ENCODE peak calls at places on chromosome 19, in ten cellular contexts. U, S, D, P, T, A, N, C, W and L are unnamed samples.

GRCh38 chr19:50025794-50026549 is at the start of gene ZNF473:
- DNase-seq in W (peak; percentile 98), C (peak; percentile 93), P (peak; percentile 97), A (no peak), U (peak; percentile 94), D (peak; percentile 95), S (peak; percentile 94), N (peak; percentile 96), T (peak; percentile 89), L (peak; percentile 98)

GRCh38 chr19:43624933-43625332 is 5.5 kb upstream of the ZNF428 start:
- DNase-seq in W (peak; percentile 83), D (peak; percentile 77), C (no peak), U (peak; percentile 34), S (peak; percentile 8), T (no peak), P (peak; percentile 66), N (peak; percentile 89), A (no peak), L (peak; percentile 82)

GRCh38 chr19:13843104-13843921 is 33.6 kb upstream of the NANOS3 start:
- DNase-seq in P (peak; percentile 77), T (no peak), A (no peak), D (no peak), U (peak; percentile 72), C (peak; percentile 84), S (peak; percentile 47), W (peak; percentile 80), N (no peak), L (peak; percentile 94)

GRCh38 chr19:4199699-4200293 is 17.3 kb downstream of the ANKRD24 start:
- DNase-seq in A (no peak), T (no peak), P (no peak), U (no peak), C (no peak), N (no peak), S (no peak), W (peak; percentile 29), D (no peak), L (no peak)

GRCh38 chr19:46840157-46840942 is 10.3 kb downstream of the AP2S1 start:
- DNase-seq in U (peak; percentile 64), C (no peak), P (peak; percentile 55), S (peak; percentile 70), T (no peak), D (peak; percentile 49), W (peak; percentile 84), A (peak; percentile 71), N (peak; percentile 57), L (no peak)

GRCh38 chr19:15779756-15780476 is 7.5 kb upstream of the OR10H5 start:
- DNase-seq in A (no peak), U (peak; percentile 80), T (no peak), S (no peak), W (peak; percentile 95), C (peak; percentile 60), P (peak; percentile 23), N (no peak), D (no peak), L (peak; percentile 88)

GRCh38 chr19:29775575-29775900 is 36.3 kb upstream of the CCNE1 start:
- DNase-seq in N (no peak), W (no peak), S (no peak), A (no peak), D (no peak), T (no peak), U (no peak), C (no peak), P (no peak), L (no peak)

GRCh38 chr19:10102787-10103236 is 334 bp upstream of the ANGPTL6 start:
- DNase-seq in T (no peak), D (no peak), W (peak; percentile 22), C (no peak), N (no peak), S (no peak), A (no peak), P (no peak), U (no peak), L (peak; percentile 41)

GRCh38 chr19:2478756-2479555 is 3.0 kb downstream of the GADD45B start:
- DNase-seq in C (peak; percentile 90), A (no peak), P (peak; percentile 86), T (no peak), U (peak; percentile 87), W (peak; percentile 96), D (peak; percentile 67), N (peak; percentile 88), S (peak; percentile 76), L (peak; percentile 95)

GRCh38 chr19:13842294-13843103 is 34.4 kb upstream of the NANOS3 start:
- DNase-seq in N (peak; percentile 71), T (no peak), U (peak; percentile 86), W (peak; percentile 96), S (peak; percentile 65), A (no peak), D (peak; percentile 77), P (peak; percentile 88), C (peak; percentile 89), L (peak; percentile 97)

GRCh38 chr19:14715841-14716240 is 26.0 kb downstream of the ZNF333 start:
- DNase-seq in W (no peak), N (no peak), D (no peak), T (no peak), S (no peak), A (no peak), C (no peak), U (no peak), P (no peak), L (no peak)

GRCh38 chr19:4268816-4269430 is 10.1 kb upstream of the SHD start:
- DNase-seq in P (no peak), U (no peak), A (no peak), W (no peak), T (no peak), D (no peak), C (no peak), N (no peak), S (no peak), L (no peak)

GRCh38 chr19:11226716-11227166 is 12.7 kb upstream of the ANGPTL8 start:
- DNase-seq in W (peak; percentile 9), A (no peak), D (no peak), P (no peak), S (no peak), U (no peak), T (no peak), C (no peak), N (no peak), L (no peak)

GRCh38 chr19:40713939-40714338 is 2.7 kb downstream of the COQ8B start:
- DNase-seq in S (no peak), P (no peak), T (no peak), C (no peak), A (no peak), D (no peak), U (no peak), W (no peak), N (no peak), L (no peak)
- H3K4me3 ChIP-seq in S (no peak overlapping the region), P (peak overlapping the region; percentile 75), T (peak overlapping the region; percentile 70), C (peak overlapping the region; percentile 86), A (no peak overlapping the region), D (peak overlapping the region; percentile 99), U (no peak overlapping the region), W (peak overlapping the region; percentile 89), N (peak overlapping the region; percentile 78), L (no peak overlapping the region)

DNA sequence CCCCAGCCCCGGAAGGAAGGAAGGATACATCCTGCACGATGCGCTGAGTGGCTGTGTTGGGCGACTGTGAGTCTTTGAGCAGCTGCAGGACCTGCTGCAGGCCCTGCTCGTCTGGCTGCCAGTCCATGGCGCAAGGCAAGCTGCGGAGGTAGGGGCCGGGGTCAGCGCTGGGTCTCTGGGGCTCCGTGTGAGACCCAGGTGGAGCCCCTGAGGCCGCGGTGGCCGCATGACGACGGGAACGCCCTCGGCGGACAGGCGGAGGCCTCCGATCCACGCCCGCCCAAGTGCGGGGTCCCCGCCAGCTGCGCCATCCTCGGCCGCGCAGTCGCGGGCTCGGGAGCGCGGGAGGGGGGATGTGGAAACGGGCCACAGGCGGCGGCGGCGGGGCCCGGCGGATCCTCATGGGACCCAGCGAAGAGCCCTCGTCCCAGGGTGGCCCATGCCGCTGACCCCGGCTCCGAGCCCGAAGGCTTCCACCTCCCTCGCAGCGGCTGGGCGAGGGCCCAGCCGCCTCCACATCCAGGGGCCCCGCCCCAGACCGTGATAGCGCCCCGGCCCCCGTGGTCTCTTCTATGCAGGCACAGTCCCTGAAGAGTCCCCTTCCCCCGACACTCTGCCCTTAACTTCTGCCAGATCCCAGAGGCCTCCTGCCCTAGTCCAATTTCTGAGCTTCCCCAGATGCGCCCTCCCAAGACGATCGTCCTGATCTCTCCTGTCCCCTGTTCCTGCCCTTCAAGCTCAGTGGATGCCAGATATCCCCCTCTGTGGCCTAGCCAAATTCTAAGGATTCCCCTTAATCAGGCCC is 2.7 kb downstream of the TNPO2 start:
- DNase-seq in U (peak; percentile 28), P (no peak), C (no peak), T (no peak), D (no peak), N (no peak), W (peak; percentile 78), S (no peak), A (no peak), L (no peak)
- H3K27ac ChIP-seq in U (peak overlapping the region; percentile 90), P (peak overlapping the region; percentile 98), C (peak overlapping the region; percentile 95), T (peak overlapping the region; percentile 78), D (peak overlapping the region; percentile 60), N (peak overlapping the region; percentile 73), W (peak overlapping the region; percentile 97), S (peak overlapping the region; percentile 85), A (peak overlapping the region; percentile 97), L (peak overlapping the region; percentile 47)

DNA sequence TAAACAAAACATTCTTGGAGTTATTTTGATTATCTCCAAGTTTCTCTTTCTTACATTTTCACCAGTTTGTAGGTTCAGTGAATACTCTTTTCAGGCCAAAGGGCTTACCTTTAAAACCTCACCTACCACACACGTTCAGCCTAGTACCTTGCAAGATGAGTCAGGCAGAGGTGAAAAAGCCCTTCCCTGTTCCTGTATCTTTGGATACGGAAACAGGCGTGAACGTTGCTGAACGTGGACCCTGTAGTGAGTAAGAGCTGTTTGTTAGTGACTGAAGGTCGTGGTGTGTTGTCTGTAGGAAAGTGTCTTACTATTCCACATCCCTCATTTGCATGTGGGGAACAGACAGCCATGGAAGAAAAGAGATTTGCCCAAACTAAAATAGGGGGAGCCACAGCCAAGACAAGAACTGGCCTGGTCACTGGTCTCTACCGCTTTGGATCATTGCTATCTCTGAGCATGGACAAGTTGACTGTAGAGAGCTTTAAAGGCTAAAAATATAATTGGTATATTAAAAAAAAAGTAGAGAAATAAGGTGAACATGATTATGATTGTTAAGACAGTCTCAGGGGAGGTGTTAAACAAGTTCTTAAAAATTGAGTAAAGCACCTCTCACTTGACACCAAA is 3.5 kb downstream of the CEBPG start:
- DNase-seq in P (no peak), A (no peak), W (no peak), C (no peak), N (no peak), S (no peak), U (no peak), T (no peak), D (no peak), L (no peak)
- H3K4me3 ChIP-seq in P (no peak overlapping the region), A (no peak overlapping the region), W (no peak overlapping the region), C (no peak overlapping the region), N (no peak overlapping the region), S (no peak overlapping the region), U (no peak overlapping the region), T (no peak overlapping the region), D (no peak overlapping the region), L (no peak overlapping the region)

DNA sequence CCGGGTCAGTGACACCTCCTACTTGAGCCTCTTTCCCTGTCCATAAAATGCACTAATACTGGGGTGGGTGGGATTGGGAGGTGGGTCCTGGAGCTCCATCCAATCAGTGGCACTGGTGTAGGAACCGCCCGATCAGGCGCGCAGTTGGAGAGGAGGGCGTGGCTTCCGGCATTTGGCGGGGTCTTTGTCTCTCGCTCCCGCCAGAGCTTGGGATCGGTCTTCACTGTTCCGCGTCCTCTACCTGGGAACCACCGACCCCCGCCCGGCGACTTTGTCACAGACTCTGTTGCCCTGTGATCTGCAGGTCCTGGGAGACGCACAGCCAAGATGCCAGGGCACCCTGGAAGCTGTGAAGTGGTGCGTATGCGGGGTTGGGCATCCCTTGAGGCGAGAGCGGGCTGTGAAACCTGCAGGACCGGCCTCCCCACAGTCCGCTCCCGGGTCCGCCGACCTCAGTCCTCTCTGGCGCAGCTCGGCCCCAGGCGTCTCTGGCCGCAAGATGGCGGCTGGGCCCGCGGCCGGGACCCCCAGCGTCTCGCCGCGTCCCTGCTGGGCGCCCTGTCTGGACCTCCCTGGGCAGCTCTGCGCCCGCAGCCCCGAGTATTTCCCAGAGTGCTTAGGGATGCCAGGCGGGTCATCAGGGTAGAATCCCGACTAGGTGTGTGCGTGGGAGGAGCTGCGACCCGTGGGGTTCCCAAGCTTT is 41.6 kb upstream of the ZNF730 start:
- DNase-seq in D (no peak), A (peak; percentile 81), P (peak; percentile 63), N (no peak), T (peak; percentile 41), U (peak; percentile 43), W (peak; percentile 88), S (peak; percentile 72), C (no peak), L (peak; percentile 77)
- H3K27ac ChIP-seq in D (no peak overlapping the region), A (peak overlapping the region; percentile 98), P (peak overlapping the region; percentile 68), N (no peak overlapping the region), T (peak overlapping the region; percentile 57), U (peak overlapping the region; percentile 5), W (no peak overlapping the region), S (peak overlapping the region; percentile 54), C (peak overlapping the region; percentile 51), L (no peak overlapping the region)